ENCODE peak calls at places on chromosomes 2 and 18, in seven cellular contexts. One of them, this sample, is unnamed.

GRCh38 chr2:12456293-12457151 is 260.2 kb upstream of the TRIB2 start:
- DNase-seq in prostate gland: peak
- DNase-seq in EL: peak
- DNase-seq in DMS153: peak
- DNase-seq in cardiac fibroblast: peak
- DNase-seq in Daoy: peak
- DNase-seq in Ammon's horn: peak
- DNase-seq in this sample: peak

GRCh38 chr2:235493775-235494715 is at the start of gene AGAP1:
- DNase-seq in DMS153: peak
- DNase-seq in Ammon's horn: peak
- DNase-seq in cardiac fibroblast: peak
- DNase-seq in EL: peak
- DNase-seq in Daoy: peak
- DNase-seq in prostate gland: peak
- DNase-seq in this sample: peak

GRCh38 chr2:71452565-71452964 is 796 bp upstream of the DYSF start:
- DNase-seq in cardiac fibroblast: peak
- DNase-seq in DMS153: peak
- DNase-seq in prostate gland: no peak
- DNase-seq in EL: peak
- DNase-seq in Ammon's horn: no peak
- DNase-seq in Daoy: peak
- DNase-seq in this sample: peak

GRCh38 chr2:72603481-72603880 is 222.4 kb downstream of the EXOC6B start:
- DNase-seq in Ammon's horn: no peak
- DNase-seq in Daoy: peak
- DNase-seq in prostate gland: no peak
- DNase-seq in cardiac fibroblast: peak
- DNase-seq in DMS153: no peak
- DNase-seq in EL: no peak
- DNase-seq in this sample: no peak

GRCh38 chr2:237154050-237154638 is 68.5 kb downstream of the COPS8 start:
- DNase-seq in DMS153: no peak
- DNase-seq in Daoy: peak
- DNase-seq in prostate gland: no peak
- DNase-seq in Ammon's horn: peak
- DNase-seq in cardiac fibroblast: peak
- DNase-seq in EL: peak
- DNase-seq in this sample: peak

GRCh38 chr2:1787799-1788477 is 43.6 kb upstream of the PXDN start:
- DNase-seq in Daoy: no peak
- DNase-seq in DMS153: no peak
- DNase-seq in prostate gland: no peak
- DNase-seq in Ammon's horn: no peak
- DNase-seq in EL: no peak
- DNase-seq in cardiac fibroblast: no peak
- DNase-seq in this sample: no peak

GRCh38 chr2:135094508-135094907 is 42.4 kb downstream of the RAB3GAP1 start:
- DNase-seq in DMS153: no peak
- DNase-seq in cardiac fibroblast: no peak
- DNase-seq in Daoy: no peak
- DNase-seq in EL: no peak
- DNase-seq in prostate gland: no peak
- DNase-seq in Ammon's horn: no peak
- DNase-seq in this sample: no peak

GRCh38 chr2:226122067-226122466 is 677.6 kb downstream of the IRS1 start:
- DNase-seq in EL: no peak
- DNase-seq in Ammon's horn: no peak
- DNase-seq in DMS153: no peak
- DNase-seq in Daoy: no peak
- DNase-seq in prostate gland: no peak
- DNase-seq in cardiac fibroblast: no peak
- DNase-seq in this sample: no peak

GRCh38 chr2:10124538-10125045 is 2.1 kb downstream of the RRM2 start:
- DNase-seq in DMS153: peak
- DNase-seq in prostate gland: peak
- DNase-seq in Daoy: peak
- DNase-seq in Ammon's horn: peak
- DNase-seq in EL: peak
- DNase-seq in cardiac fibroblast: peak
- DNase-seq in this sample: peak

GRCh38 chr2:1635826-1636225 is 108.5 kb downstream of the PXDN start:
- DNase-seq in Ammon's horn: no peak
- DNase-seq in cardiac fibroblast: no peak
- DNase-seq in Daoy: no peak
- DNase-seq in prostate gland: no peak
- DNase-seq in EL: no peak
- DNase-seq in DMS153: no peak
- DNase-seq in this sample: no peak

GRCh38 chr2:69549421-69549820 is 94.1 kb downstream of the AAK1 start:
- DNase-seq in prostate gland: no peak
- DNase-seq in Ammon's horn: no peak
- DNase-seq in EL: peak
- DNase-seq in Daoy: no peak
- DNase-seq in cardiac fibroblast: peak
- DNase-seq in DMS153: no peak
- DNase-seq in this sample: peak

GRCh38 chr2:145918951-145919350 is 1399.0 kb upstream of the ZEB2 start:
- DNase-seq in Ammon's horn: no peak
- DNase-seq in DMS153: no peak
- DNase-seq in Daoy: no peak
- DNase-seq in EL: no peak
- DNase-seq in prostate gland: no peak
- DNase-seq in cardiac fibroblast: no peak
- DNase-seq in this sample: no peak

GRCh38 chr2:205695460-205695979 is 13.2 kb downstream of the NRP2 start:
- DNase-seq in prostate gland: no peak
- DNase-seq in DMS153: no peak
- DNase-seq in cardiac fibroblast: peak
- DNase-seq in Daoy: peak
- DNase-seq in EL: peak
- DNase-seq in Ammon's horn: no peak
- DNase-seq in this sample: peak

GRCh38 chr2:133200684-133201421 is 367.4 kb downstream of the NCKAP5 start:
- DNase-seq in cardiac fibroblast: peak
- DNase-seq in DMS153: no peak
- DNase-seq in Ammon's horn: no peak
- DNase-seq in EL: peak
- DNase-seq in prostate gland: no peak
- DNase-seq in Daoy: peak
- DNase-seq in this sample: peak

GRCh38 chr2:157940024-157940423 is 63.9 kb upstream of the ACVR1 start:
- DNase-seq in prostate gland: no peak
- DNase-seq in cardiac fibroblast: no peak
- DNase-seq in Ammon's horn: no peak
- DNase-seq in DMS153: no peak
- DNase-seq in Daoy: peak
- DNase-seq in EL: peak
- DNase-seq in this sample: peak

GRCh38 chr18:54734059-54734458 is 94.2 kb upstream of the RAB27B start:
- DNase-seq in Daoy: peak
- DNase-seq in prostate gland: no peak
- DNase-seq in cardiac fibroblast: peak
- DNase-seq in Ammon's horn: no peak
- DNase-seq in EL: peak
- DNase-seq in DMS153: no peak
- DNase-seq in this sample: peak

GRCh38 chr2:71700880-71701397 is 247.6 kb downstream of the DYSF start:
- DNase-seq in Ammon's horn: peak
- DNase-seq in EL: no peak
- DNase-seq in cardiac fibroblast: peak
- DNase-seq in Daoy: no peak
- DNase-seq in prostate gland: peak
- DNase-seq in DMS153: no peak
- DNase-seq in this sample: peak

GRCh38 chr2:127829845-127830246 is 18.9 kb upstream of the WDR33 start:
- DNase-seq in Daoy: peak
- DNase-seq in prostate gland: no peak
- DNase-seq in Ammon's horn: no peak
- DNase-seq in DMS153: peak
- DNase-seq in EL: no peak
- DNase-seq in cardiac fibroblast: no peak
- DNase-seq in this sample: no peak

This sample was measured in fibroblast of mammary gland.